ENCODE peak calls at places on chromosome X, in six cellular contexts. L is CD8-positive, alpha-beta T cell; W is heart left ventricle; G is tibial nerve; Q is astrocyte; Y is ovary. H is an unnamed sample.

GRCh38 chrX:3962511-3963350 is 249.3 kb upstream of the PRKX start:
- DNase-seq in G (no peak), Y (no peak), Q (no peak), L (no peak), W (no peak), H (no peak)

GRCh38 chrX:84258708-84259107 is 70.7 kb upstream of the RPS6KA6 start:
- DNase-seq in G (no peak), Y (no peak), Q (no peak), L (no peak), W (no peak), H (no peak)

GRCh38 chrX:43566170-43566569 is 89.9 kb upstream of the MAOA start:
- DNase-seq in G (no peak), Y (no peak), Q (no peak), W (no peak), L (no peak), H (no peak)

GRCh38 chrX:112784692-112785091 is 55.9 kb downstream of the AMOT start:
- DNase-seq in L (no peak), Q (no peak), W (no peak), G (no peak), Y (no peak), H (no peak)

GRCh38 chrX:5957506-5957905 is 271.2 kb downstream of the NLGN4X start:
- DNase-seq in L (no peak), W (no peak), Q (peak; percentile 83), Y (no peak), G (no peak), H (no peak)

GRCh38 chrX:119410027-119410819 is 11.1 kb downstream of the SLC25A43 start:
- DNase-seq in W (no peak), L (no peak), G (peak; percentile 17), Q (peak; percentile 90), Y (peak; percentile 42), H (peak; percentile 93)

GRCh38 chrX:20693071-20693470 is 426.4 kb upstream of the RPS6KA3 start:
- DNase-seq in W (no peak), G (no peak), Y (no peak), Q (no peak), L (no peak), H (no peak)

GRCh38 chrX:132092439-132093065 is 35.3 kb downstream of the FRMD7 start:
- DNase-seq in Q (peak; percentile 33), L (peak; percentile 48), Y (peak; percentile 40), G (peak; percentile 38), W (no peak), H (peak; percentile 13)

DNA sequence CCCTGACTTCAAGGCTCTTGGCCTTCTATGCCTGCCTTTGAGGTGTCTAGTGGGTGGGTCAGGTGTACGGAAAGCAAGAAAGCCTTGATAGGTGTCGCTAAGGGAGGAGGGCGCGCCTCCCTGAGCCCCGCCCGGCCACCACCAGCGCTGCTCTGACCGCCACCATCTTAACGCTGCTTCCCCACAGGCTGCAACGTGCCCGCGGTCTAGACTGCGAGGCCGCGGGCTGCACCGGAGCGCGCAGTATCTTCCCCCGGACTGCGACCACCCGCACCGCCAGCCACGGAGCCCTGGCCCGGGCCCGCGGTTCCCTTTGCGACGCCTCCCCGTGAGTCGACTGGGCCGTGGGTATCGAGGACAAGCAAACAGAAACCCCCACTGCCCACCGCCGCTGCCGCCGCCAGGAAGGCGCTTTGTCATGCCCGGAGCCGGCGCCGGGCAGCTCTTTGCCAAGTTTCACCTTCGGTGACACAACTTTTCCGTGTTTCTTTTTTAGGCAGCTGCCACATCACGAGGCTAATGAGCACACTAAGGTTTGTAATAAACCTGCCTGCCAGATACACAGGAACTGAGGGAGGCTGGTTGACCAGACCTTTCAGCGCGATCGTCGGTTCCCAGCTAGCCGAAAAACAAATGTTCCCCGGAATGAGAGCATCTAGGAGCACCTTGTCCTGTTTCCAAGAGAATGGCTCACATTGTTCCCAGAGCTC is 335.8 kb upstream of the F9 start:
- DNase-seq in G (no peak), W (no peak), Y (no peak), Q (peak; percentile 24), L (no peak), H (peak; percentile 7)
- H3K4me3 ChIP-seq in G (peak overlapping the region; percentile 26), W (peak overlapping the region; percentile 49), Y (no peak overlapping the region), Q (peak overlapping the region; percentile 54), L (no peak overlapping the region), H (no peak overlapping the region)

DNA sequence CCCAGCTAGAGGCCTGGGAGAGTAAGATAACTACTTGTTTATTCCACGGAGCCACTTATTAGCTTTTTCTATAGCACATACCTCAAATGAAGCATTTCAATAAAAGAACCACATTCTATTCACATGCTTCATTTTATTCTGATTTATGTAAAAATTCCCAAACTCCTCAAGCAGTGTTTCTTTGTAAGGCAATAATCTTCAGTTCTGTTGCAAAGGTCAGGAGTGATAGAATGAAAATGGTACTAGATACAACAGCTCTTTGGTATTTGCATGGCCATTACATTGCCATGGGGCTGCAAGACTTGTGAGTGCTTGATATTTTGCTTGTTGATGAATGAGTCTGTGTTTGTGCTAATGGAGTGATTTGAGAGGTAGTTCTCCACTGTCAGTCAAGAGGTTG is 39.4 kb downstream of the AR start:
- DNase-seq in G (no peak), Q (no peak), L (no peak), Y (no peak), W (no peak), H (no peak)
- H3K9me3 ChIP-seq in G (no peaks in the 10 kb centered on the region), Q (no peaks in the 10 kb centered on the region), L (no peaks in the 10 kb centered on the region), Y (no peaks in the 10 kb centered on the region), W (no peaks in the 10 kb centered on the region), H (no peaks in the 10 kb centered on the region)

GRCh38 chrX:10992110-10992509 is 119.0 kb upstream of the HCCS start:
- DNase-seq in W (no peak), G (no peak), Q (no peak), L (no peak), Y (no peak), H (no peak)
- H3K4me3 ChIP-seq in W (no peak overlapping the region), G (no peak overlapping the region), Q (no peak overlapping the region), L (no peak overlapping the region), Y (no peak overlapping the region), H (no peak overlapping the region)

GRCh38 chrX:51857159-51857733 is 36.2 kb upstream of the MAGED1 start:
- DNase-seq in G (no peak), Q (no peak), W (no peak), L (no peak), Y (no peak), H (no peak)
- H3K9me3 ChIP-seq in G (no peaks in the 10 kb centered on the region), Q (no peaks in the 10 kb centered on the region), W (peaks cover 21% of the 10 kb centered on the region), L (no peaks in the 10 kb centered on the region), Y (no peaks in the 10 kb centered on the region), H (no peaks in the 10 kb centered on the region)

GRCh38 chrX:39616098-39616729 is 481.5 kb downstream of the BCOR start:
- DNase-seq in Y (no peak), Q (no peak), W (no peak), L (no peak), G (no peak), H (no peak)

GRCh38 chrX:39613997-39614679 is 483.6 kb downstream of the BCOR start:
- DNase-seq in Q (no peak), Y (no peak), L (no peak), G (no peak), W (no peak), H (no peak)

GRCh38 chrX:39614680-39614998 is 483.1 kb downstream of the BCOR start:
- DNase-seq in Q (no peak), Y (no peak), W (no peak), L (no peak), G (no peak), H (no peak)

GRCh38 chrX:39611468-39611867 is 486.3 kb downstream of the BCOR start:
- DNase-seq in Q (no peak), Y (no peak), G (no peak), L (no peak), W (no peak), H (no peak)

DNA sequence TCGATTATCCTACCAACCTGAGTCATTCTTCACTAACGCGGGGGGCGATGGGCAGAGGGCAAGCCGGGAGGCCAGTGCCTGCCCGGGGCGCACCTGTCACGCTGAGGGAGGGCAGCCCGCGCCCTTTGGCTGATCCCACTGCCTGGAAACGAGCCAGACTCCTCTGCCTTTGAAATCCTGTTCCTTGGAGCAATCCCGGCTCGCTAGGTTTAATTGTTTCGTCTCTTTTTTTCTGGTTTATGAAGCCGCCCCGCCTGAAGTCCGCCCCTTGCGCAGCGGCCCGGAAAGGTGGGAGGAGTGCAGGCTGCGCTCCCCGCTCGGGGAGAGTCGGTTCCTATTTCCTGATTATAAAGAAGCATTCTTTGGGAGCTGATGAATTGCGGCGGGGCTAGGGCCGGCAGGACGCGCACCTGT is 484.2 kb downstream of the BCOR start:
- DNase-seq in W (no peak), L (no peak), Y (peak; percentile 57), Q (no peak), G (no peak), H (peak; percentile 13)
- H3K4me3 ChIP-seq in W (peak overlapping the region; percentile 39), L (peak overlapping the region; percentile 49), Y (peak overlapping the region; percentile 2), Q (peak overlapping the region; percentile 28), G (no peak overlapping the region), H (no peak overlapping the region)

GRCh38 chrX:153592966-153593688 is 5.8 kb downstream of the CCNQ start:
- DNase-seq in Y (no peak), Q (no peak), W (peak; percentile 72), G (no peak), L (no peak), H (no peak)
- H3K9me3 ChIP-seq in Y (no peaks in the 10 kb centered on the region), Q (no peaks in the 10 kb centered on the region), W (no peaks in the 10 kb centered on the region), G (no peaks in the 10 kb centered on the region), L (no peaks in the 10 kb centered on the region), H (no peaks in the 10 kb centered on the region)

DNA sequence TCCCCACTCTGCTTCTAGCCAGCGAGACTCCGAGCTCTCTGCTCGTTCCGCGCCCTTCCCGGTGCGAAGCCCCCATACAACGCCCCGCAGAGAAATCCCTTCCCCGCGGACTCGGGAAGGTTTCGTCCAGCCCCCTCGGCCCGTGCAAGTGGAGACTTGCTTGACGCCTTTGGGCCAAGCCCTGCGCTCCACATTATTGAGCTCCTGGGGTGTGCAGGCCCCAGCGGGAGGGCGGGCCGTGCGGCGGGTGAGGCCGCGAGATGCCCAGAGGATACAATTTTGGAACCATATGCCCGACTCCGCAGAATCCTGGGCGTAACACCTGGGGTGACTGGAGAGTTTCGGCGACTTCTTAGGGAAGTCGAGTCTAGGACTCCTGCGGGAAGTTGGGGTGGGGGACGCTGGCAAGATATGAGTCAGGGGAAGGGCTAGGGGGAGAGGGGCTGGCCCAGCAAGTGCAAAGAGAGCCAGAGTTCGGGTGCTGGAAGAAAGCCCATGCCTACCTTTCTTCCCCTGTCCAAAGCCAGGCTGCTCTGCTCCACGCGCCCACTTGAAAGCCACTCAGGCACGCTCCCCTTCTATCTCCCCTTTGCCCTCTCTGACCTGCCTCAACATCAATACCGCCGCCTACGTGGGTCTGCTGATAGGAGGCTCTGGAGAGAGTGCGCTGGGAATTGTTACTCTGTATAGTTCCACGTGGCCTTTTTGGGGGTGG is 1.1 kb upstream of the ELF4 start:
- DNase-seq in Q (no peak), Y (no peak), L (no peak), G (no peak), W (no peak), H (peak; percentile 44)
- H3K4me3 ChIP-seq in Q (peak overlapping the region; percentile 37), Y (peak overlapping the region; percentile 52), L (no peak overlapping the region), G (peak overlapping the region; percentile 46), W (peak overlapping the region; percentile 69), H (peak overlapping the region; percentile 39)

GRCh38 chrX:50726296-50726695 is 87.7 kb downstream of the SHROOM4 start:
- DNase-seq in Q (no peak), G (no peak), W (no peak), L (no peak), Y (no peak), H (no peak)
- H3K9me3 ChIP-seq in Q (no peaks in the 10 kb centered on the region), G (no peaks in the 10 kb centered on the region), W (no peaks in the 10 kb centered on the region), L (no peaks in the 10 kb centered on the region), Y (no peaks in the 10 kb centered on the region), H (no peaks in the 10 kb centered on the region)

H was measured in MG63.